ENCODE peak calls at places on chromosomes 6 and 20, in six cellular contexts. K, M, Z, R, U and T are unnamed samples.

GRCh38 chr6:85417336-85417735 is 32.5 kb upstream of the NT5E start:
- DNase-seq in K (no peak), M (no peak), Z (no peak), R (no peak), U (peak; percentile 69), T (no peak)

GRCh38 chr6:134446228-134446848 is 128.4 kb upstream of the SGK1 start:
- DNase-seq in K (no peak), M (no peak), Z (no peak), R (peak; percentile 68), U (peak; percentile 64), T (no peak)

GRCh38 chr6:9581155-9581554 is 833.7 kb downstream of the TFAP2A start:
- DNase-seq in K (no peak), M (no peak), Z (no peak), R (no peak), U (no peak), T (no peak)

GRCh38 chr6:165632194-165632593 is 30.8 kb downstream of the PDE10A start:
- DNase-seq in K (no peak), M (no peak), Z (no peak), R (peak; percentile 76), U (no peak), T (no peak)

GRCh38 chr6:152391179-152391880 is 245.8 kb downstream of the SYNE1 start:
- DNase-seq in K (no peak), M (no peak), Z (no peak), R (no peak), U (no peak), T (no peak)

GRCh38 chr20:36036688-36037087 is 68.3 kb downstream of the CNBD2 start:
- DNase-seq in K (no peak), M (no peak), Z (no peak), R (no peak), U (no peak), T (no peak)

GRCh38 chr20:58485326-58485725 is 29.9 kb downstream of the APCDD1L start:
- DNase-seq in K (no peak), M (no peak), Z (no peak), R (no peak), U (no peak), T (no peak)

GRCh38 chr6:154399097-154399496 is 42.5 kb upstream of the IPCEF1 start:
- DNase-seq in K (no peak), M (no peak), Z (no peak), R (peak; percentile 53), U (peak; percentile 86), T (no peak)

GRCh38 chr6:110756817-110757216 is 58.5 kb downstream of the CDK19 start:
- DNase-seq in K (no peak), M (no peak), Z (no peak), R (no peak), U (no peak), T (no peak)

GRCh38 chr6:122730775-122731386 is 48.6 kb upstream of the FABP7 start:
- DNase-seq in K (peak; percentile 24), M (peak; percentile 5), Z (no peak), R (peak; percentile 61), U (peak; percentile 61), T (no peak)

GRCh38 chr20:5654557-5654956 is 95.6 kb upstream of the SHLD1 start:
- DNase-seq in K (no peak), M (no peak), Z (peak; percentile 62), R (peak; percentile 89), U (peak; percentile 97), T (no peak)

GRCh38 chr6:157471077-157471686 is 90.2 kb downstream of the ZDHHC14 start:
- DNase-seq in K (no peak), M (no peak), Z (no peak), R (no peak), U (no peak), T (no peak)

GRCh38 chr6:52523363-52524207 is 53.3 kb downstream of the TRAM2 start:
- DNase-seq in K (no peak), M (no peak), Z (no peak), R (no peak), U (no peak), T (no peak)

GRCh38 chr20:47213960-47214359 is 142.5 kb downstream of the ZMYND8 start:
- DNase-seq in K (no peak), M (no peak), Z (no peak), R (no peak), U (no peak), T (no peak)

GRCh38 chr6:166556871-166557322 is 29.6 kb downstream of the RAMACL start:
- DNase-seq in K (no peak), M (peak; percentile 9), Z (peak; percentile 85), R (peak; percentile 98), U (peak; percentile 63), T (no peak)

GRCh38 chr6:169263836-169264608 is 10.4 kb upstream of the THBS2 start:
- DNase-seq in K (no peak), M (no peak), Z (no peak), R (peak; percentile 80), U (peak; percentile 46), T (no peak)

GRCh38 chr6:4344317-4344899 is 209.0 kb upstream of the ECI2 start:
- DNase-seq in K (no peak), M (no peak), Z (no peak), R (no peak), U (peak; percentile 73), T (no peak)

GRCh38 chr20:44532248-44532980 is 10.5 kb upstream of the SERINC3 start:
- DNase-seq in K (no peak), M (no peak), Z (no peak), R (no peak), U (peak; percentile 40), T (no peak)

GRCh38 chr6:133724726-133725125 is 164.2 kb upstream of the TCF21 start:
- DNase-seq in K (no peak), M (no peak), Z (no peak), R (peak; percentile 57), U (peak; percentile 84), T (no peak)

GRCh38 chr6:31836036-31836675 is 8.6 kb downstream of the HSPA1B start:
- DNase-seq in K (no peak), M (no peak), Z (no peak), R (peak; percentile 23), U (no peak), T (no peak)

GRCh38 chr6:36113049-36113448 is 17.3 kb upstream of the MAPK13 start:
- DNase-seq in K (no peak), M (no peak), Z (no peak), R (no peak), U (no peak), T (no peak)